ENCODE peak calls at places on chromosomes 11 and 22, in four cellular contexts. L is PC-3, Y is SJSA1, A is neuronal stem cell. N is an unnamed sample. For H3K4me1, the result is how much of the 10 kb centered on the place peaks cover.

GRCh38 chr11:58965246-58965985 is 26.1 kb downstream of the GLYATL1 start:
- DNase-seq in A (no peak), Y (no peak), L (no peak), N (peak)

GRCh38 chr22:19974233-19974861 is 32.7 kb upstream of the TXNRD2 start:
- DNase-seq in A (peak), L (peak), Y (peak), N (peak)

GRCh38 chr11:78196661-78197091 is 8.0 kb downstream of the USP35 start:
- DNase-seq in L (no peak), A (no peak), Y (no peak), N (no peak)

GRCh38 chr11:19437760-19438159 is 197.0 kb upstream of the E2F8 start:
- DNase-seq in Y (no peak), A (no peak), L (peak), N (peak)

GRCh38 chr11:2533642-2534115 is 88.9 kb downstream of the KCNQ1 start:
- DNase-seq in Y (peak), A (peak), L (peak), N (peak)

GRCh38 chr22:50247748-50248147 is 2.9 kb upstream of the TUBGCP6 start:
- DNase-seq in A (no peak), L (peak), Y (no peak), N (peak)

GRCh38 chr11:70625921-70626518 is 227.7 kb downstream of the CTTN start:
- DNase-seq in L (no peak), Y (no peak), A (no peak), N (no peak)

GRCh38 chr11:92838655-92839334 is 130.7 kb upstream of the MTNR1B start:
- DNase-seq in A (peak), Y (no peak), L (no peak), N (no peak)

GRCh38 chr11:134498326-134499139 is 86.5 kb upstream of the B3GAT1 start:
- DNase-seq in L (no peak), A (no peak), Y (no peak), N (no peak)

GRCh38 chr22:41411021-41411851 is 29.5 kb downstream of the TEF start:
- DNase-seq in A (no peak), Y (no peak), L (no peak), N (no peak)

GRCh38 chr22:27436591-27436990 is 365.0 kb downstream of the MN1 start:
- DNase-seq in Y (no peak), A (no peak), L (no peak), N (no peak)

GRCh38 chr22:37167981-37168647 is 18.4 kb upstream of the IL2RB start:
- DNase-seq in Y (no peak), L (no peak), A (no peak), N (no peak)

GRCh38 chr11:27116684-27117083 is 76.1 kb downstream of the BBOX1 start:
- DNase-seq in L (no peak), A (no peak), Y (no peak), N (peak)

GRCh38 chr11:128509990-128510389 is 77.4 kb downstream of the ETS1 start:
- DNase-seq in L (peak), A (no peak), Y (no peak), N (peak)

GRCh38 chr11:106473089-106473722 is 395.7 kb downstream of the AASDHPPT start:
- DNase-seq in L (peak), A (no peak), Y (no peak), N (peak)

GRCh38 chr11:1303973-1304372 is 5.5 kb downstream of the TOLLIP start:
- DNase-seq in A (no peak), L (no peak), Y (no peak), N (no peak)

GRCh38 chr22:36156119-36156514 is 4.4 kb downstream of the APOL3 start:
- DNase-seq in Y (no peak), A (no peak), L (no peak), N (no peak)

GRCh38 chr22:36153756-36154155 is 6.8 kb downstream of the APOL3 start:
- DNase-seq in L (no peak), Y (no peak), A (no peak), N (no peak)

GRCh38 chr22:36152088-36152487 is 8.5 kb downstream of the APOL3 start:
- DNase-seq in Y (no peak), A (no peak), L (no peak), N (no peak)

GRCh38 chr22:36156515-36157419 is 3.8 kb downstream of the APOL3 start:
- DNase-seq in A (no peak), Y (peak), L (peak), N (peak)

DNA sequence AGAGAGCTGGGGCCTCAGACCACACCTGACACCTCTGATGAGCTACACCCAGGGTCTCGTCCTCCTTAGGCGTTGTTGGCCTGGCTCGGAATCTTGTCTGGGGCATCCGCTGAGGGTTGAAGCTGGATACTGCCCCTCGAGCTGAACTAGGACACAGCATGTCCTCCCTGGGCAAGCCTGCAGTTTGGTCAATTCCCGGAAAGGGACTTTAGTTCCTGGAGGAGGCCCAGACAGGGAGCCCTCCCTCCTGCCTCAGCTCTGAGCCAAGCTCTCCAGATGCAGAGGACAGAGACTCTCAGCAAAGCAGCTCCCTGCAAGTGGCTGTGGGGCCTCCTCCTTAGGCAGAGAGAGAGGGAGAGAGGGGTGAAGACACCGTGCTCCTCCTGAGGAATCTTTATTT is 4.9 kb downstream of the APOL3 start:
- DNase-seq in Y (no peak), L (no peak), A (no peak), N (peak)
- H3K4me1 ChIP-seq in Y (under half), L (under half), A (under half), N (half or more)

GRCh38 chr11:68501813-68502212 is 41.3 kb downstream of the PPP6R3 start:
- DNase-seq in Y (no peak), A (no peak), L (no peak), N (no peak)
- H3K4me1 ChIP-seq in Y (under half), A (under half), L (under half), N (under half)

DNA sequence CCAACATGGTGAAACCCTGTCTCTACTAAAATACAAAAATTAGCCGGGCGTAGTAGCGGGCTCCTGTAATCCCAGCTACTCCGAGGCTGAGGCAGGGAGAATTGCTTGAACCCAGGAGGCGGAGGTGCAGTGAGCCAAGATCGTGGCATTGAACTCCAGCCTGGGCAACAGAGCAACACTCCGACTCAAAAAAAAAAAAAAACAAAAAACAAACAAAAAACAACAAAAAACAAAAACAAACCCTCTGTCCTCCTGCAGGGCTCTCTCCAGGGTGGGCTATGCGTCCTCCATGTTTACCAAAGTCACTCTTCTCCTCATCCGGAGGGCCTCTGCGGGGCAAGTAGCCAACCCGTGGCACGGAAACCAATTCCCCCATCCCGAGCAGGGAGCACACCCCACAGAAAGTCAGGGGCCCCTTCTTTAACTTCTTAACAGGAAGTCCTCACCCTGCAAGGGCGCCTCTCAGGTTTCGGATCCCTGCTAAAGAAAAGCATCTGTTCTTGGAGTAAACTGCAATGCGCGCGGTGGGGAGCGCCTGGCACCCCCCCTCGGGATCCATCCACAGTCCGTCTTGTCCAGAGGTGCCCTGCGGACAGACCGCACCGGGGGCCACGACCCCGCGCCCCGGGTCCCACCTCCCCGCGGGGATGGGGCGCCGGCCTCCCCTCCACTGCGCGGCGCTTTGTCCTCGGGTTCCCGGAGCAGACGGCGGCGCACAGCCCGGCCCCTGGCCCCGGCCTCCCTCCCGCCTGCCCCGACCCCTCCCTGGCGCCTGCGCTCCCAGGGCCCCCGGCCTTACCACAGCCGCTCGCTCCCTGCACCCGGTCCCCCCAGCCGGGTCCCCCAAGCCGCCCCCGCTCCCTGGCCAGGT is 712 bp downstream of the CERK start:
- DNase-seq in L (peak), A (no peak), Y (no peak), N (peak)
- H3K4me1 ChIP-seq in L (under half), A (under half), Y (under half), N (under half)

GRCh38 chr11:114074546-114075342 is 15.2 kb downstream of the ZBTB16 start:
- DNase-seq in A (no peak), Y (no peak), L (no peak), N (no peak)
- H3K4me1 ChIP-seq in A (half or more), Y (under half), L (under half), N (half or more)

GRCh38 chr22:17769716-17770082 is 4.6 kb downstream of the BID start:
- DNase-seq in Y (no peak), A (no peak), L (no peak), N (no peak)
- H3K4me1 ChIP-seq in Y (under half), A (under half), L (under half), N (under half)

DNA sequence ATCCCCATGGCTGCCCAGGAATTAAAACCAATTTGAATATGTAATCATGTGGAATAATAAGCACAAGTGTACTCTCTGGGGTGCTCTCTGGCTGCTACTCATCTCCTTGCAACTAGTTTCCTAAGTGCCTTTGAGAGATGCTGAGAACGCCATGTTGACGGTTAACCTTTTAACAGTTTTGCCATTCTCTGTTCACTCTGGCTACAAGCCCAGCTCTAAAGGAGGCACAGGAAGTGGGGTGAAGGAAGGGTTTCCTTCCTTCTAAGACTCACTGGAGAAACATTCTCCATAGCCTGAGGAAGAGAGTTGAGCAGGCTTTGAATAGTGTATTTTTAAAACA is 122.0 kb upstream of the ZC3H12C start:
- DNase-seq in L (peak), Y (no peak), A (no peak), N (peak)
- H3K4me1 ChIP-seq in L (under half), Y (under half), A (under half), N (under half)

GRCh38 chr11:119365071-119365591 is 16.4 kb downstream of the USP2 start:
- DNase-seq in A (no peak), Y (no peak), L (no peak), N (no peak)

GRCh38 chr11:119361961-119362725 is 15.6 kb upstream of the MFRP start:
- DNase-seq in L (no peak), A (no peak), Y (no peak), N (no peak)

GRCh38 chr11:119363081-119363861 is 16.8 kb upstream of the MFRP start:
- DNase-seq in A (no peak), L (no peak), Y (no peak), N (no peak)

GRCh38 chr11:119362741-119363080 is 16.2 kb upstream of the MFRP start:
- DNase-seq in A (no peak), L (no peak), Y (no peak), N (no peak)

GRCh38 chr11:119363874-119364590 is 17.5 kb downstream of the USP2 start:
- DNase-seq in Y (no peak), A (peak), L (peak), N (peak)
- H3K4me1 ChIP-seq in Y (under half), A (under half), L (under half), N (half or more)

GRCh38 chr11:64025205-64025604 is 10.5 kb upstream of the FLRT1 start:
- DNase-seq in L (no peak), Y (no peak), A (no peak), N (no peak)
- H3K4me1 ChIP-seq in L (under half), Y (under half), A (half or more), N (under half)

DNA sequence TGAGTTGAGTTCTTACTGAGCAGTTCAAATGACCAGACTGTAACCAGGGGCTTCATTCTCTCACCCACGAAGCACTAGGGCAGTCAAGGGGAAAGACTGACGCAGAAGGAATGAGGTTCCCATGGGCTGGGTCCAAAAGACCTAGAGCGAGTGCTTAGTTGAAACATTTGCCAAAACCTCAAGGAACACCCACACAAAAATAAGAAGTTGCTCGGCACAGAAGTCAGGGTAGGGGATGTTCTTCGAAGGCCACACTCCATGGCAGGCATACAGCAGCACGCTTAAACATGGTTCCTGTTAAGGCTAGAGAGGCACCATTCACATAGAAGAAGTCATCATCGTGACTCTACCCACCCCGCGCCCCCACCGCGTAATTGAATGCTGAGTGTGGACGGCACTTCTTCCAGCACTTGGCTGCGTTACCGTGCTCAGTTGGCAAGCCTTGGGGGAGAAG is 52.9 kb downstream of the TIMP3 start:
- DNase-seq in A (no peak), L (no peak), Y (no peak), N (no peak)
- H3K4me1 ChIP-seq in A (under half), L (under half), Y (under half), N (half or more)

N was measured in adipocyte.